ENCODE peak calls at places on chromosome 19, in eight cellular contexts. I is ecto neural progenitor cell; L is central memory CD4-positive, alpha-beta T cell; X is right cardiac atrium; Q is central memory CD8-positive, alpha-beta T cell; Y is SHP77 treated with DMSO at 0.1 percent for 48 hours; T is amygdala; D is activated naive CD4-positive, alpha-beta T cell treated with anti-CD3 and anti-CD28 coated beads, Interleukin-2, amount 10 ng/mL, durations not matched to agents 7 days and 5 days. J is an unnamed sample.

GRCh38 chr19:11377756-11378155 is 3.3 kb downstream of the SWSAP1 start:
- DNase-seq in X (no peak), D (no peak), Q (no peak), T (no peak), I (no peak), Y (no peak), L (no peak), J (no peak)

GRCh38 chr19:18254546-18255500 is 19.4 kb downstream of the IQCN start:
- DNase-seq in I (no peak), L (no peak), T (no peak), X (no peak), Y (no peak), Q (no peak), D (no peak), J (no peak)

GRCh38 chr19:6744381-6745288 is 5.2 kb downstream of the TRIP10 start:
- DNase-seq in L (no peak), Y (no peak), D (no peak), Q (no peak), T (peak), I (no peak), X (peak), J (no peak)

GRCh38 chr19:54030895-54031586 is 32.7 kb downstream of the VSTM1 start:
- DNase-seq in Y (no peak), I (no peak), L (no peak), D (no peak), Q (no peak), X (no peak), T (no peak), J (no peak)

GRCh38 chr19:30066781-30067759 is 125.0 kb downstream of the URI1 start:
- DNase-seq in Q (no peak), L (no peak), D (no peak), X (no peak), Y (no peak), T (no peak), I (peak), J (no peak)

GRCh38 chr19:29812080-29812880 is 489 bp downstream of the CCNE1 start:
- DNase-seq in Y (no peak), T (no peak), Q (no peak), I (peak), D (peak), X (peak), L (no peak), J (no peak)

GRCh38 chr19:2340496-2341246 is 12.2 kb downstream of the SPPL2B start:
- DNase-seq in Y (no peak), I (no peak), L (no peak), X (no peak), D (no peak), T (no peak), Q (no peak), J (no peak)

GRCh38 chr19:52961981-52962380 is 700 bp downstream of the ZNF816 start:
- DNase-seq in X (no peak), I (no peak), D (no peak), Y (no peak), T (no peak), L (no peak), Q (no peak), J (no peak)

GRCh38 chr19:10961763-10962536 is 1.1 kb downstream of the SMARCA4 start:
- DNase-seq in X (peak), I (no peak), D (no peak), Y (no peak), Q (no peak), T (no peak), L (peak), J (no peak)